ENCODE peak calls at places on chromosomes 2 and 18, in nine cellular contexts. One of them, this sample, is unnamed.

GRCh38 chr2:241860184-241861078 is 1.7 kb upstream of the PDCD1 start:
- DNase-seq in left kidney: no peak
- DNase-seq in stimulated activated CD8-positive, alpha-beta memory T cell treated with anti-CD3 and anti-CD28 coated beads, Interleukin-2, amount 100 ng/mL, for 48 hours: no peak
- DNase-seq in GM03348: no peak
- DNase-seq in NAMALWA: no peak
- DNase-seq in HFFc6: no peak
- DNase-seq in PC-3: no peak
- DNase-seq in NCI-H345: no peak
- DNase-seq in A172: no peak
- DNase-seq in this sample: no peak

GRCh38 chr2:29627366-29627765 is 294.0 kb downstream of the ALK start:
- DNase-seq in PC-3: peak; percentile 80
- DNase-seq in HFFc6: peak; percentile 41
- DNase-seq in NAMALWA: no peak
- DNase-seq in left kidney: no peak
- DNase-seq in NCI-H345: no peak
- DNase-seq in stimulated activated CD8-positive, alpha-beta memory T cell treated with anti-CD3 and anti-CD28 coated beads, Interleukin-2, amount 100 ng/mL, for 48 hours: no peak
- DNase-seq in GM03348: peak; percentile 55
- DNase-seq in A172: peak; percentile 22
- DNase-seq in this sample: no peak

GRCh38 chr2:233674995-233675394 is 3.3 kb downstream of the UGT1A9 start:
- DNase-seq in left kidney: peak; percentile 61
- DNase-seq in NAMALWA: peak; percentile 6
- DNase-seq in HFFc6: no peak
- DNase-seq in GM03348: no peak
- DNase-seq in A172: no peak
- DNase-seq in stimulated activated CD8-positive, alpha-beta memory T cell treated with anti-CD3 and anti-CD28 coated beads, Interleukin-2, amount 100 ng/mL, for 48 hours: no peak
- DNase-seq in NCI-H345: no peak
- DNase-seq in PC-3: no peak
- DNase-seq in this sample: no peak

GRCh38 chr2:135546432-135546831 is 15.1 kb downstream of the R3HDM1 start:
- DNase-seq in NAMALWA: no peak
- DNase-seq in A172: no peak
- DNase-seq in stimulated activated CD8-positive, alpha-beta memory T cell treated with anti-CD3 and anti-CD28 coated beads, Interleukin-2, amount 100 ng/mL, for 48 hours: no peak
- DNase-seq in NCI-H345: no peak
- DNase-seq in left kidney: no peak
- DNase-seq in PC-3: no peak
- DNase-seq in GM03348: no peak
- DNase-seq in HFFc6: no peak
- DNase-seq in this sample: no peak

GRCh38 chr2:232838406-232838874 is 31.6 kb upstream of the SNORC start:
- DNase-seq in HFFc6: peak; percentile 12
- DNase-seq in NAMALWA: no peak
- DNase-seq in left kidney: no peak
- DNase-seq in A172: peak; percentile 81
- DNase-seq in stimulated activated CD8-positive, alpha-beta memory T cell treated with anti-CD3 and anti-CD28 coated beads, Interleukin-2, amount 100 ng/mL, for 48 hours: peak; percentile 30
- DNase-seq in GM03348: no peak
- DNase-seq in NCI-H345: no peak
- DNase-seq in PC-3: peak; percentile 30
- DNase-seq in this sample: peak; percentile 27

GRCh38 chr2:233061007-233061590 is 957 bp downstream of the INPP5D start:
- DNase-seq in HFFc6: no peak
- DNase-seq in stimulated activated CD8-positive, alpha-beta memory T cell treated with anti-CD3 and anti-CD28 coated beads, Interleukin-2, amount 100 ng/mL, for 48 hours: no peak
- DNase-seq in A172: no peak
- DNase-seq in GM03348: no peak
- DNase-seq in PC-3: no peak
- DNase-seq in NCI-H345: no peak
- DNase-seq in NAMALWA: peak; percentile 63
- DNase-seq in left kidney: no peak
- DNase-seq in this sample: no peak

GRCh38 chr2:143345887-143346612 is 216.8 kb downstream of the ARHGAP15 start:
- DNase-seq in GM03348: no peak
- DNase-seq in NCI-H345: no peak
- DNase-seq in HFFc6: no peak
- DNase-seq in stimulated activated CD8-positive, alpha-beta memory T cell treated with anti-CD3 and anti-CD28 coated beads, Interleukin-2, amount 100 ng/mL, for 48 hours: no peak
- DNase-seq in left kidney: no peak
- DNase-seq in PC-3: peak; percentile 51
- DNase-seq in A172: no peak
- DNase-seq in NAMALWA: no peak
- DNase-seq in this sample: no peak

GRCh38 chr2:201116959-201117734 is 1.2 kb downstream of the CFLAR start:
- DNase-seq in PC-3: peak; percentile 89
- DNase-seq in stimulated activated CD8-positive, alpha-beta memory T cell treated with anti-CD3 and anti-CD28 coated beads, Interleukin-2, amount 100 ng/mL, for 48 hours: no peak
- DNase-seq in NAMALWA: peak; percentile 95
- DNase-seq in HFFc6: peak; percentile 81
- DNase-seq in A172: peak; percentile 73
- DNase-seq in GM03348: peak; percentile 75
- DNase-seq in NCI-H345: peak; percentile 36
- DNase-seq in left kidney: peak; percentile 75
- DNase-seq in this sample: peak; percentile 24

GRCh38 chr18:74284501-74285004 is 7.2 kb downstream of the CYB5A start:
- DNase-seq in NAMALWA: no peak
- DNase-seq in A172: no peak
- DNase-seq in PC-3: no peak
- DNase-seq in HFFc6: no peak
- DNase-seq in left kidney: peak; percentile 87
- DNase-seq in NCI-H345: peak; percentile 49
- DNase-seq in GM03348: no peak
- DNase-seq in stimulated activated CD8-positive, alpha-beta memory T cell treated with anti-CD3 and anti-CD28 coated beads, Interleukin-2, amount 100 ng/mL, for 48 hours: no peak
- DNase-seq in this sample: no peak

GRCh38 chr2:41877114-41877513 is 170.7 kb upstream of the PKDCC start:
- DNase-seq in NCI-H345: no peak
- DNase-seq in HFFc6: no peak
- DNase-seq in left kidney: no peak
- DNase-seq in NAMALWA: no peak
- DNase-seq in A172: no peak
- DNase-seq in stimulated activated CD8-positive, alpha-beta memory T cell treated with anti-CD3 and anti-CD28 coated beads, Interleukin-2, amount 100 ng/mL, for 48 hours: no peak
- DNase-seq in PC-3: no peak
- DNase-seq in GM03348: no peak
- DNase-seq in this sample: no peak

GRCh38 chr2:224311226-224311625 is 90.7 kb downstream of the FAM124B start:
- DNase-seq in PC-3: peak; percentile 60
- DNase-seq in left kidney: no peak
- DNase-seq in HFFc6: no peak
- DNase-seq in stimulated activated CD8-positive, alpha-beta memory T cell treated with anti-CD3 and anti-CD28 coated beads, Interleukin-2, amount 100 ng/mL, for 48 hours: no peak
- DNase-seq in A172: peak; percentile 83
- DNase-seq in GM03348: peak; percentile 15
- DNase-seq in NAMALWA: no peak
- DNase-seq in NCI-H345: no peak
- DNase-seq in this sample: no peak

GRCh38 chr2:202510911-202511310 is 123.9 kb upstream of the FAM117B start:
- DNase-seq in PC-3: no peak
- DNase-seq in left kidney: no peak
- DNase-seq in HFFc6: no peak
- DNase-seq in A172: no peak
- DNase-seq in GM03348: peak; percentile 42
- DNase-seq in NCI-H345: no peak
- DNase-seq in stimulated activated CD8-positive, alpha-beta memory T cell treated with anti-CD3 and anti-CD28 coated beads, Interleukin-2, amount 100 ng/mL, for 48 hours: no peak
- DNase-seq in NAMALWA: no peak
- DNase-seq in this sample: no peak

GRCh38 chr2:80222644-80223043 is 81.9 kb downstream of the LRRTM1 start:
- DNase-seq in NCI-H345: no peak
- DNase-seq in A172: no peak
- DNase-seq in NAMALWA: no peak
- DNase-seq in PC-3: no peak
- DNase-seq in stimulated activated CD8-positive, alpha-beta memory T cell treated with anti-CD3 and anti-CD28 coated beads, Interleukin-2, amount 100 ng/mL, for 48 hours: no peak
- DNase-seq in GM03348: no peak
- DNase-seq in left kidney: no peak
- DNase-seq in HFFc6: no peak
- DNase-seq in this sample: no peak

GRCh38 chr2:189933911-189934399 is 128.6 kb downstream of the MSTN start:
- DNase-seq in NCI-H345: no peak
- DNase-seq in GM03348: peak; percentile 72
- DNase-seq in stimulated activated CD8-positive, alpha-beta memory T cell treated with anti-CD3 and anti-CD28 coated beads, Interleukin-2, amount 100 ng/mL, for 48 hours: no peak
- DNase-seq in PC-3: peak; percentile 80
- DNase-seq in left kidney: no peak
- DNase-seq in A172: peak; percentile 86
- DNase-seq in NAMALWA: no peak
- DNase-seq in HFFc6: peak; percentile 77
- DNase-seq in this sample: no peak

GRCh38 chr2:120395686-120396518 is 50.0 kb downstream of the INHBB start:
- DNase-seq in NAMALWA: no peak
- DNase-seq in A172: no peak
- DNase-seq in GM03348: no peak
- DNase-seq in PC-3: peak; percentile 39
- DNase-seq in stimulated activated CD8-positive, alpha-beta memory T cell treated with anti-CD3 and anti-CD28 coated beads, Interleukin-2, amount 100 ng/mL, for 48 hours: no peak
- DNase-seq in NCI-H345: peak; percentile 93
- DNase-seq in left kidney: peak; percentile 88
- DNase-seq in HFFc6: no peak
- DNase-seq in this sample: no peak

GRCh38 chr18:63617049-63617995 is 26.7 kb downstream of the SERPINB4 start:
- DNase-seq in A172: no peak
- DNase-seq in NCI-H345: peak; percentile 41
- DNase-seq in stimulated activated CD8-positive, alpha-beta memory T cell treated with anti-CD3 and anti-CD28 coated beads, Interleukin-2, amount 100 ng/mL, for 48 hours: no peak
- DNase-seq in PC-3: no peak
- DNase-seq in NAMALWA: no peak
- DNase-seq in GM03348: no peak
- DNase-seq in left kidney: no peak
- DNase-seq in HFFc6: no peak
- DNase-seq in this sample: no peak

GRCh38 chr18:6498265-6498664 is 83.6 kb upstream of the L3MBTL4 start:
- DNase-seq in A172: no peak
- DNase-seq in stimulated activated CD8-positive, alpha-beta memory T cell treated with anti-CD3 and anti-CD28 coated beads, Interleukin-2, amount 100 ng/mL, for 48 hours: no peak
- DNase-seq in GM03348: no peak
- DNase-seq in HFFc6: no peak
- DNase-seq in NAMALWA: no peak
- DNase-seq in left kidney: no peak
- DNase-seq in NCI-H345: no peak
- DNase-seq in PC-3: no peak
- DNase-seq in this sample: no peak

GRCh38 chr18:56661414-56662101 is 10.4 kb downstream of the WDR7 start:
- DNase-seq in GM03348: no peak
- DNase-seq in A172: no peak
- DNase-seq in NCI-H345: no peak
- DNase-seq in HFFc6: no peak
- DNase-seq in stimulated activated CD8-positive, alpha-beta memory T cell treated with anti-CD3 and anti-CD28 coated beads, Interleukin-2, amount 100 ng/mL, for 48 hours: no peak
- DNase-seq in PC-3: no peak
- DNase-seq in NAMALWA: no peak
- DNase-seq in left kidney: no peak
- DNase-seq in this sample: no peak

GRCh38 chr18:48140738-48141137 is 210.3 kb upstream of the SMAD2 start:
- DNase-seq in HFFc6: no peak
- DNase-seq in stimulated activated CD8-positive, alpha-beta memory T cell treated with anti-CD3 and anti-CD28 coated beads, Interleukin-2, amount 100 ng/mL, for 48 hours: no peak
- DNase-seq in NCI-H345: no peak
- DNase-seq in NAMALWA: no peak
- DNase-seq in left kidney: no peak
- DNase-seq in GM03348: no peak
- DNase-seq in A172: no peak
- DNase-seq in PC-3: no peak
- DNase-seq in this sample: no peak

GRCh38 chr2:23499419-23499818 is 114.4 kb downstream of the KLHL29 start:
- DNase-seq in GM03348: no peak
- DNase-seq in NCI-H345: no peak
- DNase-seq in NAMALWA: no peak
- DNase-seq in A172: no peak
- DNase-seq in stimulated activated CD8-positive, alpha-beta memory T cell treated with anti-CD3 and anti-CD28 coated beads, Interleukin-2, amount 100 ng/mL, for 48 hours: no peak
- DNase-seq in PC-3: no peak
- DNase-seq in left kidney: no peak
- DNase-seq in HFFc6: no peak
- DNase-seq in this sample: no peak

GRCh38 chr2:88329815-88330603 is 122.5 kb downstream of the FOXI3 start:
- DNase-seq in left kidney: peak; percentile 91
- DNase-seq in HFFc6: no peak
- DNase-seq in GM03348: no peak
- DNase-seq in NAMALWA: no peak
- DNase-seq in NCI-H345: peak; percentile 87
- DNase-seq in stimulated activated CD8-positive, alpha-beta memory T cell treated with anti-CD3 and anti-CD28 coated beads, Interleukin-2, amount 100 ng/mL, for 48 hours: no peak
- DNase-seq in PC-3: peak; percentile 48
- DNase-seq in A172: peak; percentile 61
- DNase-seq in this sample: no peak

GRCh38 chr2:142875010-142875409 is 2.5 kb upstream of the KYNU start:
- DNase-seq in stimulated activated CD8-positive, alpha-beta memory T cell treated with anti-CD3 and anti-CD28 coated beads, Interleukin-2, amount 100 ng/mL, for 48 hours: no peak
- DNase-seq in PC-3: peak; percentile 16
- DNase-seq in NAMALWA: no peak
- DNase-seq in A172: peak; percentile 32
- DNase-seq in left kidney: no peak
- DNase-seq in HFFc6: no peak
- DNase-seq in NCI-H345: no peak
- DNase-seq in GM03348: no peak
- DNase-seq in this sample: no peak

GRCh38 chr2:186641807-186642321 is 52.0 kb upstream of the FAM171B start:
- DNase-seq in HFFc6: peak; percentile 66
- DNase-seq in stimulated activated CD8-positive, alpha-beta memory T cell treated with anti-CD3 and anti-CD28 coated beads, Interleukin-2, amount 100 ng/mL, for 48 hours: no peak
- DNase-seq in GM03348: peak; percentile 76
- DNase-seq in NAMALWA: peak; percentile 67
- DNase-seq in PC-3: peak; percentile 90
- DNase-seq in A172: peak; percentile 81
- DNase-seq in NCI-H345: peak; percentile 29
- DNase-seq in left kidney: peak; percentile 76
- DNase-seq in this sample: no peak

GRCh38 chr2:74953796-74954499 is 4.5 kb upstream of the POLE4 start:
- DNase-seq in NCI-H345: no peak
- DNase-seq in NAMALWA: no peak
- DNase-seq in A172: no peak
- DNase-seq in stimulated activated CD8-positive, alpha-beta memory T cell treated with anti-CD3 and anti-CD28 coated beads, Interleukin-2, amount 100 ng/mL, for 48 hours: no peak
- DNase-seq in PC-3: no peak
- DNase-seq in HFFc6: no peak
- DNase-seq in GM03348: no peak
- DNase-seq in left kidney: no peak
- DNase-seq in this sample: no peak

GRCh38 chr2:176188218-176188968 is at the start of gene HOXD1:
- DNase-seq in NCI-H345: peak; percentile 85
- DNase-seq in PC-3: peak; percentile 15
- DNase-seq in A172: no peak
- DNase-seq in HFFc6: no peak
- DNase-seq in stimulated activated CD8-positive, alpha-beta memory T cell treated with anti-CD3 and anti-CD28 coated beads, Interleukin-2, amount 100 ng/mL, for 48 hours: no peak
- DNase-seq in GM03348: peak; percentile 97
- DNase-seq in left kidney: peak; percentile 94
- DNase-seq in NAMALWA: no peak
- DNase-seq in this sample: no peak

GRCh38 chr2:2848198-2848597 is 517.1 kb upstream of the MYT1L start:
- DNase-seq in PC-3: no peak
- DNase-seq in NCI-H345: no peak
- DNase-seq in NAMALWA: no peak
- DNase-seq in HFFc6: no peak
- DNase-seq in left kidney: no peak
- DNase-seq in A172: no peak
- DNase-seq in GM03348: no peak
- DNase-seq in stimulated activated CD8-positive, alpha-beta memory T cell treated with anti-CD3 and anti-CD28 coated beads, Interleukin-2, amount 100 ng/mL, for 48 hours: no peak
- DNase-seq in this sample: no peak

GRCh38 chr2:96122391-96122790 is 6.0 kb upstream of the ADRA2B start:
- DNase-seq in A172: no peak
- DNase-seq in GM03348: no peak
- DNase-seq in NCI-H345: no peak
- DNase-seq in NAMALWA: no peak
- DNase-seq in PC-3: no peak
- DNase-seq in stimulated activated CD8-positive, alpha-beta memory T cell treated with anti-CD3 and anti-CD28 coated beads, Interleukin-2, amount 100 ng/mL, for 48 hours: no peak
- DNase-seq in left kidney: no peak
- DNase-seq in HFFc6: no peak
- DNase-seq in this sample: no peak